ENCODE peak calls at places on chromosomes 6 and 20, in four cellular contexts. One of them, this sample, is unnamed. For H3K4me1, the result is how much of the 10 kb centered on the place peaks cover.

GRCh38 chr6:35673755-35674154 is 15.0 kb downstream of the FKBP5 start:
- DNase-seq in testis: no peak
- DNase-seq in heart left ventricle: no peak
- DNase-seq in uterus: no peak
- DNase-seq in this sample: no peak

GRCh38 chr6:98958791-98959190 is 11.0 kb upstream of the FBXL4 start:
- DNase-seq in testis: no peak
- DNase-seq in heart left ventricle: no peak
- DNase-seq in uterus: no peak
- DNase-seq in this sample: no peak

GRCh38 chr6:40588480-40588879 is 1.3 kb upstream of the LRFN2 start:
- DNase-seq in testis: no peak
- DNase-seq in heart left ventricle: no peak
- DNase-seq in uterus: no peak
- DNase-seq in this sample: no peak

GRCh38 chr6:158698876-158699440 is 49.1 kb downstream of the SYTL3 start:
- DNase-seq in testis: no peak
- DNase-seq in heart left ventricle: no peak
- DNase-seq in uterus: no peak
- DNase-seq in this sample: no peak

GRCh38 chr6:161963634-161964244 is 689.9 kb upstream of the AGPAT4 start:
- DNase-seq in testis: no peak
- DNase-seq in heart left ventricle: no peak
- DNase-seq in uterus: no peak
- DNase-seq in this sample: no peak

GRCh38 chr6:26537846-26538571 is at the start of gene HMGN4:
- DNase-seq in testis: peak
- DNase-seq in heart left ventricle: peak
- DNase-seq in uterus: peak
- DNase-seq in this sample: peak

GRCh38 chr6:117776441-117776840 is 101.2 kb downstream of the NUS1 start:
- DNase-seq in testis: no peak
- DNase-seq in heart left ventricle: no peak
- DNase-seq in uterus: no peak
- DNase-seq in this sample: no peak

GRCh38 chr6:131001113-131001776 is 61.8 kb downstream of the EPB41L2 start:
- DNase-seq in testis: no peak
- DNase-seq in heart left ventricle: no peak
- DNase-seq in uterus: no peak
- DNase-seq in this sample: no peak

GRCh38 chr6:16301511-16301910 is 63.1 kb downstream of the GMPR start:
- DNase-seq in testis: no peak
- DNase-seq in heart left ventricle: no peak
- DNase-seq in uterus: no peak
- DNase-seq in this sample: no peak

GRCh38 chr6:169292340-169293124 is 38.9 kb upstream of the THBS2 start:
- DNase-seq in testis: no peak
- DNase-seq in heart left ventricle: no peak
- DNase-seq in uterus: peak
- DNase-seq in this sample: no peak

GRCh38 chr6:122431780-122432179 is 32.3 kb downstream of the HSF2 start:
- DNase-seq in testis: no peak
- DNase-seq in heart left ventricle: no peak
- DNase-seq in uterus: no peak
- DNase-seq in this sample: no peak

GRCh38 chr6:122428781-122429180 is 29.3 kb downstream of the HSF2 start:
- DNase-seq in testis: no peak
- DNase-seq in heart left ventricle: no peak
- DNase-seq in uterus: no peak
- DNase-seq in this sample: no peak

GRCh38 chr6:122429328-122429727 is 29.9 kb downstream of the HSF2 start:
- DNase-seq in testis: no peak
- DNase-seq in heart left ventricle: no peak
- DNase-seq in uterus: no peak
- DNase-seq in this sample: no peak

DNA sequence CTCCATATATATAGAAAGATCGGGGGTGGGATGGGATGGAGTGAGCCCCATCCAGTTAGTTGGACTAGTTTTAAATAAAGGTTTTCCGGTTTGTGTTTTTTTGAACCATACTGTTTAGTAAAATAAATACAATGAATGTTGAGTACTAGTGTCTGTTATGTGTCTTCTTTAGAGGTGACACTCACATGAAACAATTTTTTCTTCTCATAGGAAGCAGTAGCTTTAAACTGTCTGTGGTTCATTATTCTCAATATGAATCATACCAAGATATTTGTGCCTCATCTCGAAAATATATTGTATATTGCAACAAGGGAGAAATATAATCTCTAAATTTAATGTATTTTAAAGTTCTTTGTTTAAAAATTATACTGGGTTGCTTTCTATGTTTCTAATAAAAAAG is 33.4 kb downstream of the HSF2 start:
- DNase-seq in testis: no peak
- DNase-seq in heart left ventricle: no peak
- DNase-seq in uterus: no peak
- DNase-seq in this sample: no peak
- H3K4me1 ChIP-seq in testis: under half
- H3K4me1 ChIP-seq in heart left ventricle: under half
- H3K4me1 ChIP-seq in uterus: under half
- H3K4me1 ChIP-seq in this sample: under half

DNA sequence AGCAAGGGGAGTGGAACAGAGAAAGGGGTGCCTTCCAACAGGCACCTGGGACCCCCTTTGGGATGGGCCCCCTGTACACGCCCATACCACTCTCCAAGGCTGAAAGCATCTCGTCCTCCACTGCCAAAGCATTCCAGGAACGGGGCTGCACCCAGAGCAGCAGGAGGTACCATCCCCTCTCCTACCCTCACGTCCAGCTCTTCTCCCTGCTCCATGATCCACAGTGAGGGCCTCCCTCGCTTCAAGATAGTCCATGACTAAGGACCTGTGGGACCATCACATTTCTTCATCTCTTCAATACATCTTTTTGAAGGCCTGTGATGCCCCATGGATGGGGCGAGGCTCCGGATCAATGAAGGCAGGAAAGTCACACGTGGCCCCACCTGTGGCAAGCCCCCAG is 209.9 kb downstream of the ANKRD60 start:
- DNase-seq in testis: no peak
- DNase-seq in heart left ventricle: no peak
- DNase-seq in uterus: no peak
- DNase-seq in this sample: no peak
- H3K27ac ChIP-seq in testis: peak
- H3K27ac ChIP-seq in heart left ventricle: no peak
- H3K27ac ChIP-seq in uterus: no peak
- H3K27ac ChIP-seq in this sample: no peak

GRCh38 chr6:107784669-107785068 is 39.4 kb downstream of the SCML4 start:
- DNase-seq in testis: no peak
- DNase-seq in heart left ventricle: no peak
- DNase-seq in uterus: no peak
- DNase-seq in this sample: no peak

GRCh38 chr6:107787589-107787960 is 36.5 kb downstream of the SCML4 start:
- DNase-seq in testis: no peak
- DNase-seq in heart left ventricle: no peak
- DNase-seq in uterus: no peak
- DNase-seq in this sample: no peak

GRCh38 chr6:107786709-107787588 is 37.2 kb downstream of the SCML4 start:
- DNase-seq in testis: no peak
- DNase-seq in heart left ventricle: no peak
- DNase-seq in uterus: no peak
- DNase-seq in this sample: no peak

GRCh38 chr6:107789361-107789760 is 34.8 kb downstream of the SCML4 start:
- DNase-seq in testis: no peak
- DNase-seq in heart left ventricle: no peak
- DNase-seq in uterus: no peak
- DNase-seq in this sample: no peak

DNA sequence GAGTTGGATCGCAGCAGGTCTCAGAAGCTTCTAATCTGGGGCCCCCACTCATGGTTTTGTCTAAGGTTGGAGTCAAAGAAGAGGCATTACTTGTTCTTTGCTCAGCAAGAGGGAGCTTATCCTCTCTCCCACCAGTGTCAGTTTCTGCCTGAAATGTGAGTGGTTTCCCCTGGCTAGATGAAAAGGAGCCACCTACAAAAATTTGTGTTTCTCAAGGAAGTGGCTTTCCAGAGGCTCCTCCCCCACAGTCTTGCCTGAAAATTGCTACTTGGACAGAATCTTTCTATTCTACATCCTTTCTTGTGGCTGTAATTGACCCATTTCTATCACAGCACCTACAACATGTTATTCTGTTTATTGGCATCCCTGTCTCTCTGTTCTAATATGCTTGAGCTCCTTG is 37.9 kb downstream of the SCML4 start:
- DNase-seq in testis: no peak
- DNase-seq in heart left ventricle: no peak
- DNase-seq in uterus: no peak
- DNase-seq in this sample: no peak
- H3K4me1 ChIP-seq in testis: under half
- H3K4me1 ChIP-seq in heart left ventricle: under half
- H3K4me1 ChIP-seq in uterus: under half
- H3K4me1 ChIP-seq in this sample: under half

GRCh38 chr6:109081026-109081425 is 13.6 kb downstream of the SESN1 start:
- DNase-seq in testis: no peak
- DNase-seq in heart left ventricle: no peak
- DNase-seq in uterus: no peak
- DNase-seq in this sample: no peak
- H3K27ac ChIP-seq in testis: no peak
- H3K27ac ChIP-seq in heart left ventricle: peak
- H3K27ac ChIP-seq in uterus: peak
- H3K27ac ChIP-seq in this sample: no peak

DNA sequence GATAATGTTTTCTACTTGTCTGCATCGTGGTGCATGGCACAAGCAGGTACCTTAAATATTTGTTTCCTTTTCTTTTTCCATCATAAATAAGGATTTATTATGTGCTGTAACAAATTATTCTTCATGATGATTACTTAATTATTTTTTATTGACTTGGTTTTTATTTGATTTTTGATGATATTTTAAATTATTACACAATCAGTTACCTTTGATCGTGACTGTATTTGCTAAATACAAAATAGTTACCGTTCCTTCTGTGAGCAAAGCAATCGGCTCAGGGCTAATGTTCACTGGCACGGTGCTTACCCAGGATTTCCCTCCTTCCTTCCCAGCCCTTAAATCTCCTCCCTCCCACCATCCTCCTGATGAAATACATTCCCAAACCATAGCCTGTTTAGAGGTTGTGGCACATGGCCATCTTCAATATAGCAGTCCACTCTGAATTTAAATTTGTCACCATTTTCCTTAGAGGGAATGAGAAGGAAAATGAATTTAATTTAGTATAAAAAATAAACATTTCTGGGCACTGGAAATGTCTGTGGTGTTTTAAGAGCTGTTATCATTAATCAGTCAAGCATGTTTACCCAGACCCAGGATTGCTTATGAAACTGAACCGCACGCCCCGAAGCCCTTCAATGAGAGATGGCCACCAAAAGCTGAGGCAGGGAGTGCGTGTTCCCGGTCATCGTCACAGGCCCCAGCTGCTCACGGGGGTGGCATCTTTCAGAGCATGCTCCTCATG is 22.9 kb upstream of the EXOC2 start:
- DNase-seq in testis: no peak
- DNase-seq in heart left ventricle: no peak
- DNase-seq in uterus: no peak
- DNase-seq in this sample: no peak
- H3K4me1 ChIP-seq in testis: under half
- H3K4me1 ChIP-seq in heart left ventricle: under half
- H3K4me1 ChIP-seq in uterus: under half
- H3K4me1 ChIP-seq in this sample: under half

GRCh38 chr20:18511566-18511965 is 3.8 kb downstream of the SEC23B start:
- DNase-seq in testis: no peak
- DNase-seq in heart left ventricle: no peak
- DNase-seq in uterus: no peak
- DNase-seq in this sample: no peak
- H3K27ac ChIP-seq in testis: no peak
- H3K27ac ChIP-seq in heart left ventricle: no peak
- H3K27ac ChIP-seq in uterus: no peak
- H3K27ac ChIP-seq in this sample: no peak

DNA sequence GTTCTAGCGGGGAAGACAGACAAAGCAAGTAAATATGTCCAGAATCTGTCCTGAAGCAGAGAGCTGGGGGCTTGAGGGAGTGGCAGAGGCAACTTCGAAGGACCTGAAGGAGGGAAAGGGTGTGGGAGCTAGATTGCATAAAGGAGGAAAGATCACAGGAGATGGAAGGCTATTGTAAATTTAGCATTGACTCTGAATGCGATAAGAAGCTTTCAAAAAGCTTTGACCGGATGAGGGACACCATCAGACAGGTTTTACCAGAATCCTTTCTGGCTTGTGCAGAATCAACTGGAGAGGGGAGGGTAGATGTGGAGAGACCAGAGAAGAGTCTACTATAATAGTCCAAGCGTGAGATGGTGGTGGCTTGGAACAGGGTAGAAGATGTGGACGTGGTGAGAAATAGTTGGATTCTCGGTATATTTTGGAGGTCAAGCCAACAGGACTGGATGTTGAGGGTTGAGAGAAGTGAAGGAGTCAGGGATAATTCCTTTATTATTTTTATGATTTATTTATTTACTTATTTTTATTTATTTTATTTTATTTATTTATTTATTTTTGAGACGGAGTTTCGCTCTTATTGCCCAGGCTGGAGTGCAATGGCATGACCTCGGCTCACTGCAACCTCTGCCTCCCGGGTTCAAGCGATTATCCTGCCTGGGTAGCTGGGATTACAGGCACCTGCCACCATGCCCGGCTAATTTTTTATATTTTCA is 19.9 kb upstream of the RIPOR3 start:
- DNase-seq in testis: no peak
- DNase-seq in heart left ventricle: no peak
- DNase-seq in uterus: no peak
- DNase-seq in this sample: no peak
- H3K4me1 ChIP-seq in testis: under half
- H3K4me1 ChIP-seq in heart left ventricle: under half
- H3K4me1 ChIP-seq in uterus: under half
- H3K4me1 ChIP-seq in this sample: under half

DNA sequence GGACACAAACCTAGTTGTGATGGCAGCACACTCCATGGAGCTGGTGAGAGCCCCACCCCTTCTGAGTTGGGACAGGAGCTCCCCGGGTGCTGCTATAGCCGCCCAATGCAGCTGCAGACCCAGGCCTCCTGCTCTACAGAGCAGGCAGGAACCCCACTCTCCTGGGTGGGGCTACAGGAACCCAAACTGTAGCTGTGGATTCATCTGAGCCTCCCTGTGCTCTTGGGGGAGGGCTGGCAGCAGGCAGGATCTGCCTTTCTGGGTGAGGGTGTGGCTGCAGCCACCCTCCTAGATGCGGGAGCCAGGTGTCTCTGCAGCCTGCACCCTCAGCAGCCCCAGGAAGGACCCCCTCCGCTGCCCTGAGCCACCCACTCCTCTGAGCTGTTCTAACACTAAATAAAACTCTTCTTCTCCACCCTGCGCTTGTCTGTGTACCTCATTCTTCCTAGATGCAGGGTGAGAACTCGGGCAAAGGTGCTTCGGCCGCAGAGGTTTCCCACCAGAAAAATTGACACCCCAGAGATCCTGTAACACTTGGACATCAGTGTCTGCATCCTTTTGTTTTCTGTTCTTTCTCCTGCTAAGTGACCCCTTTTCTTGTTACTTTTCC is 55.2 kb upstream of the KIF13A start:
- DNase-seq in testis: no peak
- DNase-seq in heart left ventricle: no peak
- DNase-seq in uterus: no peak
- DNase-seq in this sample: peak
- H3K27ac ChIP-seq in testis: no peak
- H3K27ac ChIP-seq in heart left ventricle: no peak
- H3K27ac ChIP-seq in uterus: peak
- H3K27ac ChIP-seq in this sample: no peak